ENCODE peak calls at places on chromosomes 6 and 20, in eight cellular contexts. E, O, M, R, L, G, N and I are unnamed samples.

GRCh38 chr6:14831922-14832321 is 413.9 kb upstream of the JARID2 start:
- DNase-seq in M (no peak), E (no peak), O (no peak), R (no peak), N (no peak), L (no peak), G (no peak), I (no peak)

GRCh38 chr6:56375806-56376205 is 128.4 kb upstream of the COL21A1 start:
- DNase-seq in O (no peak), E (no peak), G (no peak), M (no peak), R (no peak), N (no peak), L (no peak), I (no peak)

GRCh38 chr20:33770005-33770404 is 38.2 kb downstream of the ZNF341 start:
- DNase-seq in G (no peak), L (no peak), N (no peak), M (no peak), O (no peak), R (no peak), E (no peak), I (no peak)

GRCh38 chr20:43040427-43040826 is 149.3 kb downstream of the PTPRT start:
- DNase-seq in R (no peak), L (no peak), E (no peak), N (peak; percentile 27), G (no peak), M (no peak), O (no peak), I (peak; percentile 86)

GRCh38 chr20:16606468-16606867 is 33.2 kb upstream of the KIF16B start:
- DNase-seq in N (no peak), L (no peak), G (no peak), R (no peak), E (no peak), O (no peak), M (no peak), I (no peak)

GRCh38 chr6:156316613-156317012 is 460.6 kb upstream of the ARID1B start:
- DNase-seq in O (no peak), E (no peak), L (no peak), M (no peak), N (no peak), G (no peak), R (no peak), I (no peak)

GRCh38 chr6:122476131-122476530 is 4.5 kb upstream of the SERINC1 start:
- DNase-seq in R (no peak), G (no peak), E (no peak), N (no peak), L (no peak), O (peak; percentile 23), M (no peak), I (no peak)

GRCh38 chr6:32937230-32937633 is 3.6 kb downstream of the HLA-DMB start:
- DNase-seq in O (no peak), L (no peak), R (no peak), M (no peak), E (no peak), G (peak; percentile 61), N (peak; percentile 49), I (no peak)

GRCh38 chr6:134936476-134936875 is 13.4 kb downstream of the ALDH8A1 start:
- DNase-seq in E (no peak), N (no peak), R (no peak), M (no peak), L (no peak), O (no peak), G (no peak), I (no peak)

GRCh38 chr20:44403194-44404112 is 48.0 kb downstream of the HNF4A start:
- DNase-seq in R (no peak), L (no peak), E (no peak), N (no peak), O (no peak), M (no peak), G (no peak), I (no peak)
- H3K4me1 ChIP-seq in R (peaks cover 16% of the 10 kb centered on the region), L (no peaks in the 10 kb centered on the region), E (peaks cover 8% of the 10 kb centered on the region), N (no peaks in the 10 kb centered on the region), O (no peaks in the 10 kb centered on the region), M (no peaks in the 10 kb centered on the region), G (no peaks in the 10 kb centered on the region), I (no peaks in the 10 kb centered on the region)

DNA sequence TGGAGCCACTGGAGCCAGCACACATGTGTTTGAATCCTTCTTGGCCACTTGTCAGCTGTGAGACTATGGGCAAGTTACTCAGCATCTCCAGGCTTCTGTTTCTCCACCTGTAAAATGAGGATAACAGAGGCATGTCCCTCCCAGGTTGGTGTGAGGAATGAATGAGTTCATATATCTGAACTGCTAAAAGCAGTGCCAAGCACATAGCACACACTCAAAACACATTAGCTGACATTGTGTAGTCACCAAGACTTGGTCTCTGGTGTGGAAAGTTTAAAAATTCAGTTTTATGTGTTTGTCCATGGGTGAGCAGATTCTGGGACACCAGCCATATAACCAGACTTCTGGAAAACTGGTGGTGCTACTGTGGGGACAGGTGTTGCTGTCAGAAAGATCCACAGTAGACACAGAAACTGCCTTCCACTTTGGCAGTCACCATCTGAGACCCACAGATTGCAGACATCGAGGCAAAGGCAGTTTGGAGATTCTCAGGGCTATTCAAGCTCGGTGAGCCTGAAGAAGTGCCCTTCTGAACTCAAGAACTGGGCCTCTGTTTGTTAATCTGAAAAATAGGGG is 115.8 kb downstream of the MRPL14 start:
- DNase-seq in L (no peak), R (no peak), E (no peak), G (no peak), N (no peak), M (no peak), O (no peak), I (no peak)
- H3K27ac ChIP-seq in L (no peak overlapping the region), R (peak overlapping the region; percentile 31), E (no peak overlapping the region), G (no peak overlapping the region), N (no peak overlapping the region), M (peak overlapping the region; percentile 87), O (peak overlapping the region; percentile 48), I (no peak overlapping the region)

DNA sequence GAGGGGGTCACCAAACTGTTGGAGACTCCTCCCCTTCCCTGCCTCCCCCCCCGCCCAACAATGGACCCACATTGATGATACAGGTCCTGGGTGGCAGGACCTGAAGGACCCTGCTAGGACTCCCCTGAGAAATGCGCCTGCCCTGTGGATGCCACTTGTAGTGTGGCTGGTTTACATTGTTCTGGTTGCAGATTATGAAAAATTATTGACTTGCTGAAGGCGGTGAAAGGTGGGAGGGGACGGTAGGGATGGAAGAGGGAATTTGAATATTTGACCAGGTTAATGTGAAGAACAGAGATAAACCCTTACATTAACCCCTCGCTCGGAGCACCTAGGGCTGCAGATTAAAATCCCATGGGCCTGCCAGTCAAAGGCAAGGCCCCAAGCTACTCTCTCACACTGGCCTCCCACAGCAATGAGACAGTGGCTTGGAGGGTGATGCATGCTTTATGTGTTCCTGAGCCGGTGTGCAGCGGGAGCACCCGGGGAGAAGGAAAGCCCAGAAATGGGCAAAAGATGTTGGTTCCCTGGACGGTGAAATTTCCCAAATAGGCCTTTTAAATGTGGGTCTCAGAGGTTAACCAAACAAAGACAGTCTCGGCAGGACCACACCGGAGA is 2.4 kb downstream of the FOXF2 start:
- DNase-seq in M (no peak), E (no peak), R (no peak), O (no peak), G (no peak), N (no peak), L (no peak), I (no peak)
- H3K4me3 ChIP-seq in M (no peak overlapping the region), E (no peak overlapping the region), R (peak overlapping the region; percentile 83), O (no peak overlapping the region), G (peak overlapping the region; percentile 55), N (no peak overlapping the region), L (no peak overlapping the region), I (peak overlapping the region; percentile 63)

GRCh38 chr6:164144316-164144715 is 729.8 kb downstream of the QKI start:
- DNase-seq in E (no peak), M (no peak), L (no peak), R (no peak), N (no peak), G (no peak), O (no peak), I (no peak)
- H3K4me1 ChIP-seq in E (no peaks in the 10 kb centered on the region), M (peaks cover 15% of the 10 kb centered on the region), L (no peaks in the 10 kb centered on the region), R (no peaks in the 10 kb centered on the region), N (no peaks in the 10 kb centered on the region), G (no peaks in the 10 kb centered on the region), O (no peaks in the 10 kb centered on the region), I (peaks cover 6% of the 10 kb centered on the region)

DNA sequence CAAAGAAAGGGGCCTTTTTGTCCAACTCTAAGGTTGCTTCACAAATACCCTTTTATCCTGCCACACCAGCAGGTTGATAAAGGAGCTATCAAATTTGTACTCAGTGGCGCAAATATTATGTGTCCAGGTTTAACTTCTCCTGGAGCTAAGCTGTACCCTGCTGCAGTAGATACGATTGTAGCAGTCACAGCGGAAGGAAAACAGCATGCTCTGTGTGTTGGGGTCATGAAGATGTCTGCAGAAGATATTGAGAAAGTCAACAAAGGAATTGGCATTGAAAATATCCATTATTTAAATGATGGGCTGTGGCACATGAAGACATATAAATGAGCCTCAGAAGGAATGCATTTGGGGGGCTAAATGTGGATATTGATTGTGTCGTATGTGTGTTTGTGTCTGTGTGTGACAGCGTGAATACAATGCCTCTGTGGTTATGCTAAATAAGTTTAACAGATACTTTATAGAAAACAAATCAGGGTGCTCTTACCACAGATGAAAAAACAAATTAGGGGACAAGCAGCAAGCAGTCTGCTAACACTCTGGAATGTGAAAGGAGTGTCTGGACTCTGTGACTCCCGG is 33.6 kb downstream of the HM13 start:
- DNase-seq in L (no peak), E (no peak), R (no peak), O (no peak), G (no peak), N (no peak), M (no peak), I (no peak)
- H3K27ac ChIP-seq in L (peak overlapping the region; percentile 91), E (peak overlapping the region; percentile 81), R (peak overlapping the region; percentile 73), O (peak overlapping the region; percentile 91), G (peak overlapping the region; percentile 90), N (peak overlapping the region; percentile 84), M (peak overlapping the region; percentile 88), I (peak overlapping the region; percentile 61)

GRCh38 chr20:41261260-41261659 is 56.3 kb downstream of the ZHX3 start:
- DNase-seq in E (no peak), L (no peak), O (no peak), M (no peak), N (no peak), R (no peak), G (no peak), I (no peak)

GRCh38 chr20:41258489-41258888 is 59.0 kb downstream of the ZHX3 start:
- DNase-seq in E (no peak), N (no peak), G (no peak), O (no peak), M (no peak), L (no peak), R (no peak), I (no peak)

GRCh38 chr20:41260734-41261220 is 56.8 kb downstream of the ZHX3 start:
- DNase-seq in N (no peak), L (no peak), G (no peak), O (no peak), E (no peak), R (no peak), M (no peak), I (no peak)

GRCh38 chr20:41261790-41262717 is 55.5 kb downstream of the ZHX3 start:
- DNase-seq in G (no peak), R (no peak), O (no peak), N (no peak), M (no peak), L (no peak), E (no peak), I (no peak)

DNA sequence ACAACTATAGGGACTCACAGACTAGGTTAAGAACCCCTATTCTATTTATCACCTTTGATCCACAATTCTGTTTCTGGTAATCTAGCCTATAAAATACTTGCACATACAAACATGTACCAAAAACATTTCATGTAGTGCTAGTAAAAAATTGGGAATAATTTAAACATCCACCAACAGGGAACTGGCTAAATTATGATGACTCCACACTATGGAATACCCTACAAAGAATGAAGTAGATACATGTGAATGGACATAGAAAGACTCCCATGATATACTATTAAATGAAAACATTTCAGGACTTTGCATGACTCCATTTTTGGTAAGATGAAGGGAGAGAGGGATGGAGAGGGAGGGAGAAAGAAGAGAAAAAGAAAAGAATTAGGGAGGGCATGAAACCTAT is 58.2 kb downstream of the ZHX3 start:
- DNase-seq in E (no peak), L (no peak), M (no peak), N (no peak), O (no peak), R (no peak), G (no peak), I (no peak)
- H3K4me3 ChIP-seq in E (no peak overlapping the region), L (no peak overlapping the region), M (no peak overlapping the region), N (no peak overlapping the region), O (no peak overlapping the region), R (no peak overlapping the region), G (no peak overlapping the region), I (no peak overlapping the region)